ENCODE peak calls at places on chromosomes 16 and 17, in six cellular contexts. T is activated gamma-delta T cell treated with anti-CD3 and anti-CD28 coated beads, Interleukin-2, amount 50 U/mL, for 16 hours; N is iPS-NIHi11; M is GM04504; Y is IMR-90; L is omental fat pad. P is an unnamed sample.

GRCh38 chr17:75712480-75712879 is 8.8 kb upstream of the ITGB4 start:
- DNase-seq in L (no peak), M (no peak), N (no peak), T (no peak), Y (no peak), P (no peak)

GRCh38 chr16:69408451-69408850 is 16.0 kb upstream of the CYB5B start:
- DNase-seq in N (no peak), M (no peak), L (no peak), T (no peak), Y (no peak), P (no peak)

GRCh38 chr17:64032081-64032480 is 11.6 kb upstream of the ICAM2 start:
- DNase-seq in Y (peak), T (no peak), N (no peak), L (no peak), M (no peak), P (no peak)

GRCh38 chr17:50781167-50781566 is 13.8 kb upstream of the ANKRD40CL start:
- DNase-seq in T (no peak), L (no peak), M (no peak), Y (no peak), N (no peak), P (no peak)

GRCh38 chr16:80887062-80887461 is 82.7 kb upstream of the CDYL2 start:
- DNase-seq in N (no peak), L (no peak), T (no peak), M (no peak), Y (no peak), P (no peak)

GRCh38 chr16:11557811-11558210 is 28.9 kb downstream of the LITAF start:
- DNase-seq in N (no peak), T (no peak), Y (no peak), L (no peak), M (no peak), P (no peak)

GRCh38 chr16:19745286-19746018 is 27.4 kb downstream of the IQCK start:
- DNase-seq in N (no peak), M (peak), T (no peak), Y (peak), L (no peak), P (no peak)

GRCh38 chr16:71807905-71808592 is 585 bp downstream of the AP1G1 start:
- DNase-seq in T (peak), L (no peak), Y (peak), N (no peak), M (peak), P (peak)

GRCh38 chr17:15444805-15445204 is 22.6 kb downstream of the CDRT4 start:
- DNase-seq in M (no peak), T (no peak), L (no peak), Y (no peak), N (no peak), P (peak)

GRCh38 chr17:17783825-17784598 is 52.8 kb downstream of the SREBF1 start:
- DNase-seq in N (no peak), T (no peak), Y (no peak), L (no peak), M (no peak), P (peak)

GRCh38 chr16:81429045-81429521 is 15.5 kb upstream of the CMIP start:
- DNase-seq in N (peak), M (no peak), Y (peak), T (no peak), L (no peak), P (peak)

GRCh38 chr16:81987706-81988105 is 23.6 kb downstream of the SDR42E1 start:
- DNase-seq in T (no peak), Y (no peak), L (no peak), M (no peak), N (no peak), P (no peak)

GRCh38 chr17:40323731-40324650 is 15.0 kb downstream of the RARA start:
- DNase-seq in T (peak), M (no peak), L (no peak), Y (peak), N (no peak), P (no peak)

GRCh38 chr16:57970319-57970718 is 609 bp downstream of the CNGB1 start:
- DNase-seq in L (no peak), Y (no peak), N (no peak), T (no peak), M (no peak), P (no peak)

GRCh38 chr17:43020030-43020621 is 2.1 kb downstream of the VAT1 start:
- DNase-seq in Y (no peak), N (no peak), M (no peak), L (no peak), T (no peak), P (no peak)

GRCh38 chr16:3158014-3158497 is 23.2 kb downstream of the ZNF213 start:
- DNase-seq in Y (no peak), N (no peak), M (no peak), L (no peak), T (no peak), P (peak)

GRCh38 chr16:18792836-18793433 is 2.8 kb upstream of the RPS15A start:
- DNase-seq in L (no peak), N (no peak), M (no peak), T (no peak), Y (no peak), P (no peak)

GRCh38 chr16:84459941-84460405 is 44.5 kb downstream of the MEAK7 start:
- DNase-seq in Y (no peak), T (no peak), L (no peak), M (no peak), N (no peak), P (no peak)

GRCh38 chr16:89038221-89038721 is 55.4 kb upstream of the ACSF3 start:
- DNase-seq in M (no peak), N (no peak), L (no peak), T (no peak), Y (no peak), P (no peak)

GRCh38 chr16:74991268-74991592 is 6.3 kb upstream of the WDR59 start:
- DNase-seq in M (no peak), L (no peak), Y (no peak), T (no peak), N (no peak), P (no peak)

GRCh38 chr17:70021726-70022125 is 53.3 kb upstream of the KCNJ16 start:
- DNase-seq in L (no peak), T (no peak), N (no peak), Y (peak), M (no peak), P (no peak)

GRCh38 chr16:49811630-49812334 is 44.1 kb downstream of the ZNF423 start:
- DNase-seq in N (peak), Y (no peak), L (no peak), M (no peak), T (no peak), P (peak)